ENCODE peak calls at places on chromosomes 1 and 21, in ten cellular contexts. G is dorsolateral prefrontal cortex, A is stomach, V is left ventricle myocardium inferior, K is GM23248, Q is fibroblast of pulmonary artery, I is astrocyte of the cerebellum, X is AG04450, M is fibroblast of mammary gland, P is kidney. U is an unnamed sample.

GRCh38 chr1:10292188-10292587 is 81.8 kb downstream of the KIF1B start:
- DNase-seq in G (no peak), A (no peak), V (no peak), K (no peak), Q (no peak), I (no peak), X (no peak), M (peak), P (no peak), U (no peak)

GRCh38 chr1:19341201-19342076 is 29.3 kb downstream of the SLC66A1 start:
- DNase-seq in G (peak), A (peak), V (peak), K (peak), Q (peak), I (peak), X (peak), M (peak), P (peak), U (peak)

GRCh38 chr1:23133587-23133986 is 35.1 kb downstream of the LUZP1 start:
- DNase-seq in G (no peak), A (no peak), V (no peak), K (no peak), Q (no peak), I (no peak), X (no peak), M (no peak), P (no peak), U (no peak)

GRCh38 chr1:55078470-55078869 is 39.1 kb downstream of the PCSK9 start:
- DNase-seq in G (no peak), A (no peak), V (no peak), K (no peak), Q (no peak), I (no peak), X (no peak), M (no peak), P (no peak), U (no peak)

GRCh38 chr21:14319805-14320204 is 63.1 kb downstream of the HSPA13 start:
- DNase-seq in G (no peak), A (no peak), V (no peak), K (no peak), Q (no peak), I (no peak), X (no peak), M (no peak), P (no peak), U (no peak)

GRCh38 chr1:200894712-200895447 is at the start of gene INAVA:
- DNase-seq in G (no peak), A (peak), V (no peak), K (no peak), Q (no peak), I (no peak), X (no peak), M (no peak), P (peak), U (no peak)

GRCh38 chr1:97308131-97308530 is 586.5 kb downstream of the PTBP2 start:
- DNase-seq in G (no peak), A (no peak), V (no peak), K (peak), Q (peak), I (no peak), X (peak), M (peak), P (no peak), U (peak)

GRCh38 chr1:24472527-24473251 is 29.9 kb upstream of the RCAN3 start:
- DNase-seq in G (no peak), A (peak), V (no peak), K (no peak), Q (no peak), I (no peak), X (no peak), M (no peak), P (no peak), U (no peak)

GRCh38 chr1:183019126-183019740 is 4.0 kb upstream of the LAMC1 start:
- DNase-seq in G (no peak), A (no peak), V (no peak), K (no peak), Q (no peak), I (no peak), X (no peak), M (no peak), P (no peak), U (no peak)

GRCh38 chr1:4969556-4970129 is 315.2 kb downstream of the AJAP1 start:
- DNase-seq in G (no peak), A (no peak), V (no peak), K (no peak), Q (no peak), I (no peak), X (no peak), M (no peak), P (no peak), U (no peak)

GRCh38 chr1:177442580-177442979 is 271.8 kb downstream of the BRINP2 start:
- DNase-seq in G (no peak), A (no peak), V (no peak), K (no peak), Q (no peak), I (no peak), X (no peak), M (no peak), P (no peak), U (peak)

GRCh38 chr1:234672349-234673135 is 62.6 kb upstream of the IRF2BP2 start:
- DNase-seq in G (no peak), A (no peak), V (no peak), K (no peak), Q (no peak), I (no peak), X (no peak), M (no peak), P (no peak), U (no peak)

GRCh38 chr1:46479744-46480350 is 9.8 kb upstream of the DMBX1 start:
- DNase-seq in G (no peak), A (no peak), V (no peak), K (no peak), Q (no peak), I (no peak), X (no peak), M (no peak), P (peak), U (no peak)

GRCh38 chr1:85624361-85624760 is 43.8 kb downstream of the CCN1 start:
- DNase-seq in G (no peak), A (no peak), V (no peak), K (no peak), Q (no peak), I (peak), X (no peak), M (no peak), P (no peak), U (no peak)

GRCh38 chr1:27306892-27307850 is 14.8 kb upstream of the TMEM222 start:
- DNase-seq in G (no peak), A (no peak), V (no peak), K (no peak), Q (no peak), I (no peak), X (no peak), M (no peak), P (no peak), U (no peak)

GRCh38 chr1:57897581-57897980 is 473.7 kb upstream of the DAB1 start:
- DNase-seq in G (no peak), A (no peak), V (no peak), K (no peak), Q (no peak), I (no peak), X (no peak), M (no peak), P (no peak), U (no peak)

GRCh38 chr1:178344513-178345077 is 152.2 kb downstream of the CLEC20A start:
- DNase-seq in G (no peak), A (no peak), V (no peak), K (peak), Q (peak), I (peak), X (peak), M (peak), P (no peak), U (peak)

GRCh38 chr1:212463565-212464270 is 31.0 kb downstream of the NENF start:
- DNase-seq in G (no peak), A (no peak), V (no peak), K (no peak), Q (no peak), I (no peak), X (no peak), M (no peak), P (no peak), U (no peak)

GRCh38 chr1:25109527-25109926 is 122.8 kb downstream of the SYF2 start:
- DNase-seq in G (no peak), A (no peak), V (no peak), K (no peak), Q (no peak), I (no peak), X (no peak), M (no peak), P (no peak), U (no peak)

GRCh38 chr1:205973377-205974232 is 29.6 kb downstream of the RAB7B start:
- DNase-seq in G (no peak), A (no peak), V (no peak), K (no peak), Q (no peak), I (no peak), X (no peak), M (no peak), P (no peak), U (no peak)
- H3K4me3 ChIP-seq in G (no peak), A (no peak), V (no peak), K (no peak), Q (no peak), I (no peak), X (no peak), M (no peak), P (no peak), U (no peak)

GRCh38 chr1:3070654-3071506 is 1.9 kb downstream of the PRDM16 start:
- DNase-seq in G (no peak), A (no peak), V (peak), K (peak), Q (no peak), I (no peak), X (no peak), M (no peak), P (peak), U (peak)
- H3K4me3 ChIP-seq in G (peak), A (peak), V (peak), K (peak), Q (no peak), I (peak), X (peak), M (no peak), P (peak), U (peak)

GRCh38 chr21:26572026-26572425 is 1.1 kb downstream of the CYYR1 start:
- DNase-seq in G (no peak), A (no peak), V (no peak), K (no peak), Q (no peak), I (no peak), X (no peak), M (no peak), P (no peak), U (peak)
- H3K4me3 ChIP-seq in G (peak), A (peak), V (peak), K (peak), Q (no peak), I (peak), X (no peak), M (no peak), P (peak), U (no peak)

DNA sequence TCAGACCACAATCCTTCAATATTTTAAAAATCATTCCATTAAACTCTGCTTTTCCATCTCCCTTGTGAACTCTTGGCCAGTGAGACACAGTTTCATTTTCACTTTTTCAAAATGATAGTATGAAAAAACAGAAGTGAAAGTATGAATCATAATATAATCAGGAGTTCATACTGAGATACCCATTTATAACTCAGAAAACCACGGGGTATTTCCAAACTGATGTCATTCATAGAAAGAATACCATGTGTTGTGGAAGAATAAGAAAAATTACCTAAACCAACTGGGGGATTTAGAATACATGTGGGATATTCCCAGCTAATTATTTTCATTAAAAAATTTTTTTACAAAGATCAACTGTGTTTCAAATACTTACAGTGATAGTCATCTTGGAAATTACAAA is 149.9 kb downstream of the MRPL39 start:
- DNase-seq in G (no peak), A (no peak), V (no peak), K (peak), Q (peak), I (peak), X (peak), M (peak), P (no peak), U (peak)
- H3K4me3 ChIP-seq in G (no peak), A (no peak), V (no peak), K (peak), Q (peak), I (no peak), X (peak), M (no peak), P (no peak), U (peak)

GRCh38 chr1:32071758-32072621 is 749 bp upstream of the TMEM39B start:
- DNase-seq in G (no peak), A (no peak), V (no peak), K (peak), Q (peak), I (no peak), X (peak), M (peak), P (no peak), U (peak)

GRCh38 chr1:32066489-32066873 is 6.3 kb upstream of the TMEM39B start:
- DNase-seq in G (no peak), A (peak), V (peak), K (peak), Q (peak), I (no peak), X (no peak), M (peak), P (no peak), U (peak)

GRCh38 chr1:32073387-32074229 is 869 bp downstream of the TMEM39B start:
- DNase-seq in G (no peak), A (no peak), V (no peak), K (no peak), Q (no peak), I (no peak), X (no peak), M (no peak), P (no peak), U (no peak)

GRCh38 chr1:32072622-32073386 is at the start of gene TMEM39B:
- DNase-seq in G (peak), A (peak), V (peak), K (peak), Q (peak), I (peak), X (peak), M (peak), P (peak), U (peak)

DNA sequence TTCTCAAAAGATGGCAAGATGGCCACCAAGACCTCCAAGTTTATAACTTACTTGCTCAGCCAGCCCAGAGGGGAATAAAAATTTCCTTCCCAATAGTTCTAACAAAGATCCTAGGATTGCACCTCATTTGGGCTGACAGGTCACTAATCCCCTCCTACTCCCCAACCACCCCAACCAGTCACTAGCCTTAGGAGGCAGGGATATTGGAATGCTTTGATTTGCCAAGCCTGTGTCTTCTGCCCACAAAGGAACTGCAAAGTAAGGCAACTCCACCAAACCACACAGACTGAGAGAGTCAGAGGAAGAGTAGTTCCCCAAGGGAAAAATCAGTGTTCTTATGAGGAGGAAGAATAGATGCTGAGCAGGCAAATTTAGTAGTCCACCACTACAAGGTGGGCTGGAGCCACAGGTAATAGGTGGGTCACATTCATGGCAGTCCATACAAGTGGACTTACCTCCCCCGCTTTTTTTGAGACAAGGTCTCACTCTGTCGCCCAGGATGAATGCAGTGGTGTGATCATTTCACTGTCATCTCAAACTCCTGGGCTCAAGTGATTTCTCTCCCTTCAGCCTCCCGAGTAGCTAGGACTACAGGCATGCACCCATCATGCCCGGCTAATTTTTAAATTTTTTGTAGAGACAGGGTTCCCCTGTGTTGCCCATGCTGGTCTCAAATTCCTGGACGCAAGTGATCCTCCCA is 3.7 kb upstream of the TMEM39B start:
- DNase-seq in G (no peak), A (no peak), V (no peak), K (peak), Q (peak), I (peak), X (no peak), M (peak), P (no peak), U (peak)
- H3K4me3 ChIP-seq in G (no peak), A (no peak), V (no peak), K (no peak), Q (no peak), I (no peak), X (no peak), M (no peak), P (no peak), U (no peak)

GRCh38 chr21:35168702-35169101 is 119.6 kb upstream of the RUNX1 start:
- DNase-seq in G (no peak), A (no peak), V (no peak), K (no peak), Q (no peak), I (no peak), X (no peak), M (no peak), P (no peak), U (no peak)
- H3K4me3 ChIP-seq in G (no peak), A (no peak), V (no peak), K (no peak), Q (no peak), I (no peak), X (no peak), M (no peak), P (no peak), U (no peak)

U was measured in adipocyte.